ENCODE peak calls at places on chromosomes 4 and X, in nine cellular contexts. I, U, S, D, E, G, Y, M and K are unnamed samples.

GRCh38 chrX:332496-332860 is 13.9 kb upstream of the GTPBP6 start:
- DNase-seq in I (no peak), U (no peak), S (no peak), D (no peak), E (no peak), G (no peak), Y (no peak), M (no peak), K (peak; percentile 13)

GRCh38 chr4:159134422-159134821 is 31.5 kb downstream of the RAPGEF2 start:
- DNase-seq in I (no peak), U (no peak), S (no peak), D (no peak), E (no peak), G (no peak), Y (no peak), M (no peak), K (no peak)

GRCh38 chrX:48482526-48482925 is 6.5 kb downstream of the FTSJ1 start:
- DNase-seq in I (no peak), U (no peak), S (no peak), D (no peak), E (no peak), G (no peak), Y (no peak), M (no peak), K (no peak)

GRCh38 chrX:118847676-118848075 is 24.1 kb downstream of the ZCCHC12 start:
- DNase-seq in I (no peak), U (peak; percentile 10), S (no peak), D (peak; percentile 19), E (peak; percentile 34), G (peak; percentile 29), Y (peak; percentile 68), M (peak; percentile 12), K (no peak)

GRCh38 chr4:104763554-104764210 is 269.0 kb upstream of the CXXC4 start:
- DNase-seq in I (no peak), U (no peak), S (no peak), D (no peak), E (no peak), G (no peak), Y (no peak), M (no peak), K (no peak)

GRCh38 chrX:130171446-130172126 is at the start of gene RAB33A:
- DNase-seq in I (no peak), U (no peak), S (peak; percentile 37), D (no peak), E (no peak), G (no peak), Y (peak; percentile 21), M (peak; percentile 8), K (no peak)

GRCh38 chr4:65670331-65671031 is at the start of gene EPHA5:
- DNase-seq in I (peak; percentile 94), U (peak; percentile 47), S (no peak), D (peak; percentile 10), E (peak; percentile 93), G (peak; percentile 39), Y (peak; percentile 79), M (peak; percentile 22), K (no peak)

GRCh38 chr4:61572160-61572559 is 372.0 kb downstream of the ADGRL3 start:
- DNase-seq in I (no peak), U (no peak), S (no peak), D (no peak), E (no peak), G (no peak), Y (no peak), M (no peak), K (no peak)

GRCh38 chr4:16779028-16779675 is 119.3 kb downstream of the LDB2 start:
- DNase-seq in I (peak; percentile 64), U (no peak), S (no peak), D (no peak), E (no peak), G (no peak), Y (no peak), M (no peak), K (no peak)

GRCh38 chrX:117538441-117539418 is 577.9 kb downstream of the KLHL13 start:
- DNase-seq in I (no peak), U (peak; percentile 56), S (no peak), D (no peak), E (no peak), G (no peak), Y (no peak), M (no peak), K (no peak)

GRCh38 chrX:29671426-29671825 is 543.9 kb upstream of the MAGEB2 start:
- DNase-seq in I (no peak), U (no peak), S (no peak), D (no peak), E (no peak), G (no peak), Y (no peak), M (no peak), K (no peak)

GRCh38 chr4:109040441-109040840 is 262.0 kb downstream of the COL25A1 start:
- DNase-seq in I (no peak), U (no peak), S (no peak), D (no peak), E (no peak), G (no peak), Y (no peak), M (no peak), K (no peak)

GRCh38 chr4:123816462-123816861 is 419.9 kb downstream of the SPRY1 start:
- DNase-seq in I (no peak), U (no peak), S (no peak), D (no peak), E (no peak), G (no peak), Y (no peak), M (no peak), K (no peak)

GRCh38 chr4:123813901-123814300 is 417.3 kb downstream of the SPRY1 start:
- DNase-seq in I (no peak), U (no peak), S (no peak), D (no peak), E (no peak), G (no peak), Y (no peak), M (no peak), K (no peak)

GRCh38 chr4:123807866-123808265 is 411.3 kb downstream of the SPRY1 start:
- DNase-seq in I (no peak), U (no peak), S (no peak), D (no peak), E (no peak), G (no peak), Y (no peak), M (no peak), K (no peak)

GRCh38 chr4:123809864-123810263 is 413.3 kb downstream of the SPRY1 start:
- DNase-seq in I (no peak), U (no peak), S (no peak), D (no peak), E (no peak), G (no peak), Y (no peak), M (no peak), K (no peak)

DNA sequence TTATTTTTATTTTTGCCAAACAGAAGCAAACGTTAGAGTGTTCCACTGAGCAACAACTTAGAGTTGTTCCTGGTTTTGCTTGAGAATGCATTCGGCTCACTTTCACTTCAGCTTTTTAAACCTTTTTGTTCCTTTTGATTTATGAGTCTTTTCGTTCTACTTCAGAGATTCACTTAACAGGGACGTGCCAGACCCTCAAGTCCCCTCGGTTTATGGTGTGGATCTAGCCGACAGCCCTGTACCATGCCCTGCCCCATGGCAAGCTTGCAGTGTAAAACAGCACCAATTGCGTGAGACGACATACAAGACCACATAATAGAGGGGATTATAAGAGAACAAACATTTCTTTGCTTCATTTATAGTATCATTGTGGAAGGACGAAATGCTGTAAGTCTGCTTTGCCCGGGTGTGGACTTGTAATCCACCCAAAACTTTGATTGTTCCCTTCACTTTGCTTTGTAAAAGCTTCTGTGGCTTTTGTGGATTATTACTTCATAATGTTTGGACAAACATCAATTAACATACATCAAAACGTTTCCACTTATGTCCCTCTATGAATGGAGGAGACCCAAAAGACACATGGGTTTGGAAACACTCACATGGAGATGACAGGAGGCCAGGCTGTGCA is 415.3 kb downstream of the SPRY1 start:
- DNase-seq in I (peak; percentile 18), U (no peak), S (no peak), D (no peak), E (no peak), G (no peak), Y (no peak), M (no peak), K (no peak)
- H3K4me3 ChIP-seq in I (peak overlapping the region; percentile 27), U (no peak overlapping the region), S (no peak overlapping the region), D (no peak overlapping the region), E (no peak overlapping the region), G (no peak overlapping the region), Y (no peak overlapping the region), M (no peak overlapping the region), K (no peak overlapping the region)

DNA sequence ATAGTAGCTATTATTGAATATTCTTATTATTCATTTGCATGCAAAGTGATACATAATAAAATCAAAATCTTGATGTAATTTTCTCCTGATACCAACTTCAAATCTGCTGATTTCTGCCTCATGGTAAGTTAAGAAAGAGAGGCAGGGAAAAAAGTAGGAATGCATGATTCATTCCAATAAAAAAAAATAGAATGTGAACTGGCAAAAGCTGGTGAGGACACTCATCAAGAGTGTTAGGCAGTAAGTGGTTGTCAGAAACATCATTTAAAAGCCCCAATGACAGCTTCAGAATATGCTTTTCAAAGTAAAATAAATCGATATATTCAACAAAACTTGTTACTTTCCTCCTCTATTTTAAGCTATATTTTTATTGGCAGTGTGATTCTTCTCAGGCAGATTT is 979.1 kb downstream of the TECRL start:
- DNase-seq in I (no peak), U (no peak), S (no peak), D (no peak), E (no peak), G (no peak), Y (no peak), M (no peak), K (no peak)
- H3K4me3 ChIP-seq in I (no peak overlapping the region), U (no peak overlapping the region), S (no peak overlapping the region), D (no peak overlapping the region), E (no peak overlapping the region), G (no peak overlapping the region), Y (no peak overlapping the region), M (no peak overlapping the region), K (no peak overlapping the region)

DNA sequence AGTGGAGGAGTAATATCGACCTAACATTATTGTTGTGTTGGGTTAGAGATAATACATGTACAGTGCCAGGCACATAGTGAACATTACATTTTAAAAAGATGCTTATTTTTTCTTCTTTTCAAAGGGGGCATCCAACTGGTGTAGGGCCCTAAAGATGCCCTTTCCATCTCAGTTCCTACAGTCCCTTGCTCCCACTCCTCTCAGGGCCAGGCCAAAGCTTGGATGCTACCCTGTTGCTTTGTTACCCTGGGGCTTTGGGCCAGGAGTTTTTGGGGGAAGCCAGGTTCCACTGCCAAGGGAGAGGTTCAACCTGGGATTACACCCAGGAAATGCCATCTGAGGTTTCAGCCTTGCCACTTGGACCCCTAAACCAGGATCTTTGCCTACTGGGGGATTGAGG is 918 bp downstream of the IGSF1 start:
- DNase-seq in I (no peak), U (no peak), S (no peak), D (no peak), E (no peak), G (no peak), Y (no peak), M (no peak), K (no peak)
- H3K4me3 ChIP-seq in I (no peak overlapping the region), U (no peak overlapping the region), S (no peak overlapping the region), D (no peak overlapping the region), E (no peak overlapping the region), G (no peak overlapping the region), Y (no peak overlapping the region), M (no peak overlapping the region), K (no peak overlapping the region)

DNA sequence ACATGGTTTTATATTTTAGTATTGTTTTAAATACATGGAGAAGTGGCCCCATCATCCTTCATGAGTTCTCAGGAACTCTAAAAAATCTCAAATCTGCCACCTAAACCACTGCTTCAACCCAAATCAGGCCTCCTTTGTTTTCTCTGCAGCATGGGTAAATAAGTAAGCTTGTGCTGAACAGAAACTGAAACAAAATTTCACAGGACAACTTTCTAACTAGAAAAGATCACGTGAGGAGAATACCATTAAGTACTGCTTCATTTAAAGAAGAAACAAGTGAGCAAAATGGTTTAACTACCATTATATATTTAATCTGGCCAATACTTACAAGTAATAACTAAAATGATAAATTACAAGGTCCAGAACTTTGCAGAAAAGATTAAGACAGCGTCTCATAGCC is 2.5 kb downstream of the ARAP2 start:
- DNase-seq in I (no peak), U (no peak), S (no peak), D (no peak), E (no peak), G (peak; percentile 70), Y (no peak), M (no peak), K (no peak)
- H3K4me3 ChIP-seq in I (peak overlapping the region; percentile 60), U (no peak overlapping the region), S (peak overlapping the region; percentile 99), D (no peak overlapping the region), E (no peak overlapping the region), G (peak overlapping the region; percentile 76), Y (no peak overlapping the region), M (peak overlapping the region; percentile 7), K (peak overlapping the region; percentile 67)